ENCODE peak calls at places on chromosome 21, in ten cellular contexts. One of them, this sample, is unnamed.

GRCh38 chr21:36420571-36421339 is 35.6 kb downstream of the CHAF1B start:
- DNase-seq in COLO829: no peak
- DNase-seq in HAP-1: no peak
- DNase-seq in NCI-H1694: no peak
- DNase-seq in nucleus accumbens: no peak
- DNase-seq in astrocyte of the cerebellum: no peak
- DNase-seq in activated CD4-positive, CD25-positive, alpha-beta regulatory T cell treated with anti-CD3 and anti-CD28 coated beads, Interleukin-2, amount 50 U/mL, for 72 hours: no peak
- DNase-seq in brain microvascular endothelial cell: no peak
- DNase-seq in AG04450: no peak
- DNase-seq in left cardiac atrium: no peak
- DNase-seq in this sample: no peak

GRCh38 chr21:25179116-25179515 is 428.2 kb downstream of the MRPL39 start:
- DNase-seq in HAP-1: no peak
- DNase-seq in astrocyte of the cerebellum: peak
- DNase-seq in nucleus accumbens: no peak
- DNase-seq in left cardiac atrium: no peak
- DNase-seq in NCI-H1694: no peak
- DNase-seq in AG04450: peak
- DNase-seq in COLO829: no peak
- DNase-seq in activated CD4-positive, CD25-positive, alpha-beta regulatory T cell treated with anti-CD3 and anti-CD28 coated beads, Interleukin-2, amount 50 U/mL, for 72 hours: no peak
- DNase-seq in brain microvascular endothelial cell: no peak
- DNase-seq in this sample: no peak

GRCh38 chr21:33963848-33964555 is 48.4 kb upstream of the ATP5PO start:
- DNase-seq in HAP-1: no peak
- DNase-seq in COLO829: no peak
- DNase-seq in left cardiac atrium: no peak
- DNase-seq in AG04450: no peak
- DNase-seq in NCI-H1694: no peak
- DNase-seq in astrocyte of the cerebellum: no peak
- DNase-seq in activated CD4-positive, CD25-positive, alpha-beta regulatory T cell treated with anti-CD3 and anti-CD28 coated beads, Interleukin-2, amount 50 U/mL, for 72 hours: no peak
- DNase-seq in brain microvascular endothelial cell: no peak
- DNase-seq in nucleus accumbens: no peak
- DNase-seq in this sample: no peak

GRCh38 chr21:37509802-37510393 is 143.3 kb downstream of the DYRK1A start:
- DNase-seq in nucleus accumbens: no peak
- DNase-seq in astrocyte of the cerebellum: no peak
- DNase-seq in activated CD4-positive, CD25-positive, alpha-beta regulatory T cell treated with anti-CD3 and anti-CD28 coated beads, Interleukin-2, amount 50 U/mL, for 72 hours: no peak
- DNase-seq in COLO829: no peak
- DNase-seq in AG04450: no peak
- DNase-seq in HAP-1: no peak
- DNase-seq in NCI-H1694: no peak
- DNase-seq in brain microvascular endothelial cell: peak
- DNase-seq in left cardiac atrium: no peak
- DNase-seq in this sample: no peak

GRCh38 chr21:25464275-25464674 is 143.0 kb downstream of the MRPL39 start:
- DNase-seq in activated CD4-positive, CD25-positive, alpha-beta regulatory T cell treated with anti-CD3 and anti-CD28 coated beads, Interleukin-2, amount 50 U/mL, for 72 hours: no peak
- DNase-seq in HAP-1: no peak
- DNase-seq in nucleus accumbens: no peak
- DNase-seq in brain microvascular endothelial cell: no peak
- DNase-seq in AG04450: no peak
- DNase-seq in NCI-H1694: no peak
- DNase-seq in left cardiac atrium: no peak
- DNase-seq in COLO829: no peak
- DNase-seq in astrocyte of the cerebellum: no peak
- DNase-seq in this sample: no peak

GRCh38 chr21:33036430-33037162 is 10.9 kb downstream of the OLIG2 start:
- DNase-seq in COLO829: no peak
- DNase-seq in AG04450: peak
- DNase-seq in astrocyte of the cerebellum: no peak
- DNase-seq in left cardiac atrium: no peak
- DNase-seq in HAP-1: no peak
- DNase-seq in activated CD4-positive, CD25-positive, alpha-beta regulatory T cell treated with anti-CD3 and anti-CD28 coated beads, Interleukin-2, amount 50 U/mL, for 72 hours: no peak
- DNase-seq in nucleus accumbens: no peak
- DNase-seq in brain microvascular endothelial cell: peak
- DNase-seq in NCI-H1694: no peak
- DNase-seq in this sample: no peak

GRCh38 chr21:27423906-27424595 is 457.2 kb upstream of the ADAMTS5 start:
- DNase-seq in HAP-1: no peak
- DNase-seq in nucleus accumbens: no peak
- DNase-seq in activated CD4-positive, CD25-positive, alpha-beta regulatory T cell treated with anti-CD3 and anti-CD28 coated beads, Interleukin-2, amount 50 U/mL, for 72 hours: no peak
- DNase-seq in NCI-H1694: no peak
- DNase-seq in AG04450: peak
- DNase-seq in brain microvascular endothelial cell: peak
- DNase-seq in left cardiac atrium: no peak
- DNase-seq in astrocyte of the cerebellum: peak
- DNase-seq in COLO829: no peak
- DNase-seq in this sample: no peak

GRCh38 chr21:36155603-36156338 is 853 bp upstream of the DOP1B start:
- DNase-seq in HAP-1: no peak
- DNase-seq in astrocyte of the cerebellum: no peak
- DNase-seq in AG04450: no peak
- DNase-seq in left cardiac atrium: peak
- DNase-seq in COLO829: no peak
- DNase-seq in nucleus accumbens: no peak
- DNase-seq in activated CD4-positive, CD25-positive, alpha-beta regulatory T cell treated with anti-CD3 and anti-CD28 coated beads, Interleukin-2, amount 50 U/mL, for 72 hours: no peak
- DNase-seq in brain microvascular endothelial cell: no peak
- DNase-seq in NCI-H1694: no peak
- DNase-seq in this sample: no peak